ENCODE peak calls at places on chromosome 22, in five cellular contexts. V, M, U, S and X are unnamed samples.

GRCh38 chr22:23823331-23823791 is 15.4 kb downstream of the DERL3 start:
- DNase-seq in S (no peak), M (no peak), U (no peak), V (peak), X (no peak)

GRCh38 chr22:30266445-30267381 is at the start of gene OSM:
- DNase-seq in U (no peak), M (no peak), V (no peak), S (no peak), X (no peak)

GRCh38 chr22:25169278-25170031 is 30.2 kb upstream of the CRYBB3 start:
- DNase-seq in M (no peak), S (no peak), U (no peak), V (peak), X (no peak)

GRCh38 chr22:32281092-32281491 is 25.9 kb upstream of the SLC5A4 start:
- DNase-seq in U (no peak), V (no peak), S (no peak), M (no peak), X (no peak)

GRCh38 chr22:19849800-19850481 is 4.7 kb downstream of the GNB1L start:
- DNase-seq in M (no peak), S (no peak), U (peak), V (peak), X (no peak)

GRCh38 chr22:31977141-31977781 is 32.9 kb downstream of the YWHAH start:
- DNase-seq in M (peak), S (peak), V (peak), U (peak), X (peak)

GRCh38 chr22:29073618-29074275 is 912 bp downstream of the KREMEN1 start:
- DNase-seq in M (no peak), V (peak), U (peak), S (peak), X (peak)

GRCh38 chr22:46473896-46474557 is 63.4 kb downstream of the CELSR1 start:
- DNase-seq in S (no peak), U (no peak), M (no peak), V (no peak), X (no peak)

GRCh38 chr22:29397791-29398190 is 9.4 kb upstream of the AP1B1 start:
- DNase-seq in M (no peak), U (no peak), S (no peak), V (no peak), X (no peak)

GRCh38 chr22:23077627-23078461 is 7.5 kb downstream of the GNAZ start:
- DNase-seq in S (no peak), V (peak), M (no peak), U (no peak), X (no peak)

GRCh38 chr22:33726294-33726711 is 194.0 kb downstream of the LARGE1 start:
- DNase-seq in M (no peak), S (no peak), V (peak), U (peak), X (no peak)

GRCh38 chr22:46250783-46251125 is 661 bp upstream of the CDPF1 start:
- DNase-seq in V (peak), U (no peak), S (peak), M (no peak), X (peak)

GRCh38 chr22:46589871-46590271 is 30.3 kb upstream of the GRAMD4 start:
- DNase-seq in M (no peak), U (no peak), V (no peak), S (no peak), X (peak)

GRCh38 chr22:29370556-29370955 is 17.8 kb downstream of the AP1B1 start:
- DNase-seq in V (no peak), U (no peak), M (no peak), S (peak), X (peak)

GRCh38 chr22:47919893-47920292 is 1157.4 kb downstream of the TBC1D22A start:
- DNase-seq in U (no peak), S (no peak), V (no peak), M (no peak), X (no peak)

GRCh38 chr22:26893034-26893710 is 235.8 kb downstream of the MIAT start:
- DNase-seq in V (no peak), M (no peak), S (peak), U (peak), X (peak)

GRCh38 chr22:50326225-50326958 is 420 bp downstream of the DENND6B start:
- DNase-seq in M (no peak), U (no peak), V (no peak), S (no peak), X (no peak)
- H3K4ac ChIP-seq in M (no peak), U (no peak), V (peak), S (no peak), X (no peak)

GRCh38 chr22:37057796-37058510 is 6.4 kb downstream of the KCTD17 start:
- DNase-seq in S (no peak), M (no peak), U (no peak), V (no peak), X (no peak)
- H2BK12ac ChIP-seq in S (no peak), M (no peak), U (no peak), V (no peak), X (no peak)

GRCh38 chr22:35220221-35220620 is 37.1 kb upstream of the HMGXB4 start:
- DNase-seq in U (no peak), M (no peak), S (no peak), V (no peak), X (no peak)
- H3K9ac ChIP-seq in U (no peak), M (no peak), S (no peak), V (no peak), X (no peak)

DNA sequence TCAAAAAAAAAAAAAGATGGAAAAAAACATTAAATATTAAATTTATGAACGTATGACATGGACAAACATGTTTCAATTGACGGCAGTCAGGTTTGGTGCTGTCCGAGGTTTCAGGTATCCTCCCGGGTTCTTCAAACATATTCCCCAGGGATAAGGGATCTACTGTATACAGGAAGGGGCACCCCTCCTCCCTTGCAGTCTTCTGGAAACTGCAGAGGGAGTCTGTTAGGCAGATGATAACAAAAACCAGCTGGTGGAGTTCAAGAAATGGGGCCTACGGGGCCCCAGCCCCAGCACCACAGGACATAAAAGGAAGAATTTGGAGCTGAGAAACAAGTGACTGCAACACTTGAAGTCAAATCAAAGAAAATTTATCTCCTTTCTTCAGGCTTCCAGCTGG is 32.2 kb downstream of the SNU13 start:
- DNase-seq in V (no peak), M (no peak), U (peak), S (no peak), X (no peak)
- H3K4ac ChIP-seq in V (no peak), M (no peak), U (no peak), S (no peak), X (no peak)

GRCh38 chr22:42425989-42426355 is 6.2 kb downstream of the NFAM1 start:
- DNase-seq in V (no peak), U (no peak), S (no peak), M (no peak), X (no peak)

GRCh38 chr22:42428760-42429159 is 3.4 kb downstream of the NFAM1 start:
- DNase-seq in M (no peak), V (no peak), S (no peak), U (no peak), X (no peak)

GRCh38 chr22:42427211-42427610 is 5.0 kb downstream of the NFAM1 start:
- DNase-seq in U (no peak), M (no peak), V (no peak), S (no peak), X (no peak)

GRCh38 chr22:42425337-42425988 is 6.7 kb downstream of the NFAM1 start:
- DNase-seq in M (no peak), V (peak), U (no peak), S (no peak), X (peak)

GRCh38 chr22:42428025-42428424 is 4.2 kb downstream of the NFAM1 start:
- DNase-seq in V (no peak), S (no peak), U (no peak), M (no peak), X (no peak)
- H2BK12ac ChIP-seq in V (no peak), S (no peak), U (no peak), M (no peak), X (no peak)

GRCh38 chr22:21652547-21653545 is 10.7 kb downstream of the SDF2L1 start:
- DNase-seq in U (no peak), S (peak), V (no peak), M (peak), X (no peak)

GRCh38 chr22:21651521-21652009 is 9.5 kb downstream of the SDF2L1 start:
- DNase-seq in V (no peak), M (peak), U (peak), S (no peak), X (peak)

GRCh38 chr22:21652010-21652546 is 10.0 kb downstream of the SDF2L1 start:
- DNase-seq in V (peak), M (peak), S (peak), U (peak), X (peak)

GRCh38 chr22:21650280-21650679 is 8.2 kb downstream of the SDF2L1 start:
- DNase-seq in S (no peak), U (no peak), M (no peak), V (no peak), X (no peak)

DNA sequence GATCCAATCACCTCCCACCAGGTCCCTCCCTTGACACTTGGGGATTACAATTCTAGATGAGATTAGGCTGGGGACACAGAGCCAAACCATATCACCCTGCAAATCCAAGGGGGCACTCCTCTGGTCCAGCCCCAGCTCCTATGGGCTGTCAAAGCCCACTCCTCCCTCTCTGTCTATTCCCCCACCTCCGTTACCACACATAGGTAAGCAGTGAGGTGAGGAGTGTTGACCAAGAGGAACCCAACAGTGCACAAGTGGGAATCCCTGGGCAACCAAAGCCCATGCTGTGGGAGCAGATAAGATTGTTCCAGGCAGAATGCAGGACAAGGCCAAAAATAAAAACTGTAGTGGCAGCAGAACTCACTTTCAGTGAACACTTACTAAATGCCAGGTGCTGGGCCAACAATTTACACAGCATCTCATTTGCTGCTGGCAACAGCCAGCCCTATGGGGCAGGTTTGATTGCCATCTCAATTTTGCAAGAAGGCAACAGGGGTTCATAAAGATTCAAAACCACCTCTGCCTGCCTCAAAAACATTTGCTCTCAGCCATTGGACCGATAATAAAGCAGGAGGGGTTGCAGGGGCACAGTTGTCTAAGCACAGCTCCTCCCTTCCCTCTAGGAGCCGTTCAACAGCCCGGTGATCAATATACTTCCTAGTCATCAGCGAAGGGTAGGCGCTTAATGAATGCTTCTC is 8.9 kb downstream of the SDF2L1 start:
- DNase-seq in V (no peak), S (no peak), U (no peak), M (no peak), X (no peak)
- H3K9ac ChIP-seq in V (no peak), S (peak), U (peak), M (peak), X (peak)

DNA sequence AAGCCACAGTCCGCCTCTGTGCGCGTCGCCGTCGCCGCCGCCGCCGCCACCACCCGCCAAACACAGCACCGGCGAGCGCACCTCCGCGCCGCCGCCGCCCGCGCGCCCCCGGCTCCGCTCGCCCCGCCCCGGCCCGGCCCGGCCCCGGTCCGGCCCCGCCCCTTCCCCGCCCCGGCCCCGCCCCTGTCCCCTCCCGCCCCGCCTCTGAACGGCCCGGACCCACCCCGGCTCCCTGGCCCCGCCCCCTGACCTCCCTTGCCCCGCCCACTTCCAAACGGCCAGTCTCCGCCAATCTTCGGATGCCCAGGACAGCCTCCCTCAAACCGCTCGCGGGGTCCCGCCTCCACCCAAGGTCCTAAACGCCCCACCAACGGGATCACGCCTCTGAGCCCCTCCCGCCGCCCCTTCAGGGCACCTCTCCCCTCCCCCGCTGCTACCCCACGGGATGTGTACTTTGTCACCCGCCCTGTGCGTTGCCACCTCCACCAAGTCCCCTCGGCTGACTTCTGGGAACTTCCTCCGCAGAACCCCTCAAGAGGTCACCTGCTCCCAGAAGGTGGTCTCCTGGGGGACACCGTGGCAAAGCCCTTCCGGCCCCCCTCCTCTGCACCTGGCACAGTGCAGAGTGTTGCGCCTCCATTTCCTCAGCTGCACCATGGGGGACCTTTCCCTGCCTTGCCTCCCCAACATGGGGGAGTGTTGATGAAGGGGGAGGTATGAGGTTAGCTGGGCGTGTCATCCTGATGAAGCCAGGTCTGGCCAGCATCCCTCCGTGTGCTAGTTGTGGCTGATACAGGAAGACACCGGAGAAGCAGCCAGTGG is at the start of gene KIAA0930:
- DNase-seq in V (peak), U (peak), S (peak), M (peak), X (peak)
- H3K4ac ChIP-seq in V (peak), U (no peak), S (no peak), M (peak), X (no peak)

DNA sequence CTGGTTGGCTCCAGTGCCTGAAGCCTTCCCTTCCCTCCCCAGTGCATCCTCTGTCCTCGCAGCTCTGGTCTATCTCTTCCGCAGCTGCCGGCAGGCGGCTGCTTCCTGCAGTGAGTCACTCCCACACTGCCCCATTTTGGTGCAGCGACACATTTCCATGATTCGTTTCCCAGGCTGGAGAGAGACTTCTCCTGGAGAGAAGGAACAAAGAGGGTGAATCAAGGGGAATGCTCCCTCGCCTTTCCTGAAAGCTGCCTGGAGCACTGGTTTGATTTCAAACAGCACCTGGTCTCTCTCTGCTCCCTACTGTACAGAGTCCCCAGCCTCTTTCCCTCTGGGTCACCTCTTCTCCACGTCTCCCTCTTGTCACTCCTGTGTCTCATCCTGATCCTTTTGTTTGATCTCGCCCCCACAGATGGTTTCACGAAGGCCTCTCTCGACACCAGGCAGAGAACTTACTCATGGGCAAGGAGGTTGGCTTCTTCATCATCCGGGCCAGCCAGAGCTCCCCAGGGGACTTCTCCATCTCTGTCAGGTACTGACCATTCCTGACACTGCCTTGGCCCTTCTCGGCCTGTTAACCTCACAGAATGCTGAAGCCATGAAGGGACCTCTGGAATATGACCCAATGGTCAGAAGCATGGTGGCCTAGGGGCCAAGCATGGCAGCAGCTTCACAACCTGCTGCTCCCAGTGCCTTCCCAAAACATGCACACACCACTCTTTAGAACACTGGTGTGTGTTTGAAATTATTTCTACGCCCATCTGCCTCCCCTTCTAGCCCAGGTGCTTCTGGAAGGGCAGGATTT is at the start of gene TMA7B:
- DNase-seq in S (no peak), U (peak), V (peak), M (no peak), X (peak)
- H2BK12ac ChIP-seq in S (peak), U (peak), V (peak), M (peak), X (no peak)

GRCh38 chr22:21446128-21446826 is 20.9 kb upstream of the TMEM191C start:
- DNase-seq in U (no peak), S (peak), V (no peak), M (no peak), X (peak)

GRCh38 chr22:21445437-21446127 is 21.6 kb upstream of the TMEM191C start:
- DNase-seq in S (no peak), M (no peak), V (no peak), U (no peak), X (peak)

GRCh38 chr22:21447694-21448402 is 19.3 kb upstream of the TMEM191C start:
- DNase-seq in M (no peak), U (no peak), V (no peak), S (peak), X (peak)

GRCh38 chr22:21448627-21449416 is 18.4 kb upstream of the TMEM191C start:
- DNase-seq in S (no peak), U (no peak), M (no peak), V (no peak), X (peak)

GRCh38 chr22:21446827-21447690 is 20.1 kb upstream of the TMEM191C start:
- DNase-seq in U (no peak), S (peak), M (no peak), V (no peak), X (peak)
- H3K9ac ChIP-seq in U (no peak), S (no peak), M (no peak), V (no peak), X (no peak)